ENCODE peak calls at places on chromosomes 4 and X, in five cellular contexts. J, T, O, H and S are unnamed samples.

GRCh38 chrX:54640721-54641120 is 110.7 kb downstream of the GNL3L start:
- DNase-seq in J (no peak), T (peak), O (no peak), H (no peak), S (no peak)

GRCh38 chrX:4379071-4379470 is 665.6 kb upstream of the PRKX start:
- DNase-seq in J (no peak), T (no peak), O (no peak), H (no peak), S (no peak)

GRCh38 chr4:73998040-73999011 is at the start of gene CXCL5:
- DNase-seq in J (no peak), T (peak), O (peak), H (no peak), S (peak)

GRCh38 chr4:25180524-25181131 is 20.4 kb upstream of the SEPSECS start:
- DNase-seq in J (peak), T (no peak), O (peak), H (no peak), S (peak)

GRCh38 chr4:44186096-44186849 is 262.3 kb downstream of the KCTD8 start:
- DNase-seq in J (no peak), T (no peak), O (peak), H (no peak), S (no peak)

GRCh38 chr4:74181225-74181624 is 23.3 kb downstream of the MTHFD2L start:
- DNase-seq in J (no peak), T (no peak), O (no peak), H (no peak), S (no peak)

GRCh38 chr4:107261241-107261874 is 225.2 kb upstream of the DKK2 start:
- DNase-seq in J (no peak), T (no peak), O (no peak), H (no peak), S (no peak)

GRCh38 chr4:88737304-88738015 is 39.8 kb upstream of the NAP1L5 start:
- DNase-seq in J (no peak), T (no peak), O (peak), H (no peak), S (peak)

GRCh38 chrX:86806786-86807185 is 658.5 kb downstream of the DACH2 start:
- DNase-seq in J (no peak), T (no peak), O (peak), H (no peak), S (peak)

GRCh38 chr4:23881674-23882337 is 8.0 kb downstream of the PPARGC1A start:
- DNase-seq in J (no peak), T (no peak), O (no peak), H (no peak), S (no peak)

GRCh38 chr4:159042097-159042605 is 60.7 kb upstream of the RAPGEF2 start:
- DNase-seq in J (no peak), T (no peak), O (no peak), H (no peak), S (no peak)

GRCh38 chrX:38482183-38482582 is 79.2 kb upstream of the TSPAN7 start:
- DNase-seq in J (no peak), T (no peak), O (no peak), H (no peak), S (no peak)

GRCh38 chrX:47623540-47624027 is 3.9 kb upstream of the SYN1 start:
- DNase-seq in J (peak), T (peak), O (peak), H (no peak), S (peak)

GRCh38 chr4:123399638-123400358 is 3.2 kb downstream of the SPRY1 start:
- DNase-seq in J (no peak), T (no peak), O (no peak), H (no peak), S (no peak)

GRCh38 chrX:117376460-117376859 is 740.1 kb downstream of the KLHL13 start:
- DNase-seq in J (no peak), T (no peak), O (no peak), H (no peak), S (no peak)

GRCh38 chrX:7985568-7985967 is 58.4 kb upstream of the PNPLA4 start:
- DNase-seq in J (no peak), T (no peak), O (no peak), H (no peak), S (no peak)

GRCh38 chrX:118612290-118612689 is 115.1 kb upstream of the IL13RA1 start:
- DNase-seq in J (no peak), T (no peak), O (no peak), H (no peak), S (no peak)

GRCh38 chr4:153785830-153786721 is 2.8 kb downstream of the SFRP2 start:
- DNase-seq in J (no peak), T (no peak), O (no peak), H (no peak), S (peak)

GRCh38 chrX:79065696-79066095 is 78.8 kb upstream of the GPR174 start:
- DNase-seq in J (no peak), T (no peak), O (no peak), H (no peak), S (no peak)

GRCh38 chr4:189124149-189124758 is 816.4 kb upstream of the FRG1 start:
- DNase-seq in J (no peak), T (no peak), O (peak), H (no peak), S (peak)

GRCh38 chrX:130109429-130110378 is 593 bp downstream of the ELF4 start:
- DNase-seq in J (no peak), T (no peak), O (peak), H (no peak), S (peak)

GRCh38 chr4:175531405-175532091 is 280.5 kb downstream of the GPM6A start:
- DNase-seq in J (no peak), T (no peak), O (no peak), H (no peak), S (no peak)

GRCh38 chr4:101349346-101350064 is 2.2 kb upstream of the PPP3CA start:
- DNase-seq in J (no peak), T (peak), O (no peak), H (no peak), S (no peak)

GRCh38 chrX:47802589-47802988 is 34.1 kb upstream of the ZNF81 start:
- DNase-seq in J (no peak), T (no peak), O (no peak), H (no peak), S (no peak)

GRCh38 chr4:111018231-111018630 is 395.4 kb upstream of the PITX2 start:
- DNase-seq in J (no peak), T (no peak), O (no peak), H (no peak), S (no peak)

GRCh38 chrX:100721328-100721727 is 10.6 kb downstream of the SYTL4 start:
- DNase-seq in J (no peak), T (no peak), O (no peak), H (no peak), S (no peak)

GRCh38 chr4:181319629-181320028 is 923.6 kb upstream of the TENM3 start:
- DNase-seq in J (no peak), T (no peak), O (no peak), H (no peak), S (no peak)

GRCh38 chrX:10033360-10034007 is 66.3 kb downstream of the CLDN34 start:
- DNase-seq in J (no peak), T (no peak), O (no peak), H (no peak), S (no peak)

GRCh38 chr4:145609494-145610427 is 9.4 kb upstream of the MMAA start:
- DNase-seq in J (peak), T (no peak), O (peak), H (no peak), S (peak)

GRCh38 chrX:34918856-34919255 is 23.7 kb upstream of the FAM47B start:
- DNase-seq in J (no peak), T (no peak), O (peak), H (no peak), S (peak)

GRCh38 chr4:43251760-43252317 is 359.3 kb downstream of the GRXCR1 start:
- DNase-seq in J (no peak), T (no peak), O (no peak), H (no peak), S (no peak)

GRCh38 chr4:39320381-39321115 is 45.6 kb downstream of the RFC1 start:
- DNase-seq in J (no peak), T (no peak), O (no peak), H (no peak), S (no peak)

GRCh38 chr4:25563071-25563564 is 92.5 kb upstream of the SLC34A2 start:
- DNase-seq in J (no peak), T (no peak), O (no peak), H (no peak), S (no peak)

GRCh38 chr4:86038037-86038436 is 321.8 kb downstream of the MAPK10 start:
- DNase-seq in J (no peak), T (no peak), O (no peak), H (no peak), S (no peak)

GRCh38 chr4:73869130-73870055 is at the start of gene CXCL1:
- DNase-seq in J (no peak), T (peak), O (peak), H (no peak), S (peak)

GRCh38 chrX:130173190-130173895 is 1.6 kb downstream of the RAB33A start:
- DNase-seq in J (no peak), T (no peak), O (no peak), H (no peak), S (no peak)

GRCh38 chrX:4570141-4570540 is 856.7 kb upstream of the PRKX start:
- DNase-seq in J (no peak), T (no peak), O (no peak), H (no peak), S (no peak)

GRCh38 chrX:71618303-71618721 is at the start of gene CXCR3:
- DNase-seq in J (peak), T (peak), O (no peak), H (peak), S (no peak)